ENCODE peak calls at places on chromosomes 12 and 14, in five cellular contexts. One of them, this sample, is unnamed.

GRCh38 chr12:32595251-32595650 is 83.8 kb upstream of the DNM1L start:
- DNase-seq in kidney epithelial cell: peak; percentile 16
- DNase-seq in choroid plexus epithelial cell: peak; percentile 4
- DNase-seq in left ventricle myocardium inferior: no peak
- DNase-seq in heart left ventricle: no peak
- DNase-seq in this sample: no peak

GRCh38 chr14:23565626-23566025 is 2.0 kb downstream of the AP1G2 start:
- DNase-seq in heart left ventricle: no peak
- DNase-seq in kidney epithelial cell: no peak
- DNase-seq in left ventricle myocardium inferior: no peak
- DNase-seq in choroid plexus epithelial cell: no peak
- DNase-seq in this sample: no peak

GRCh38 chr14:65299837-65300236 is 112.7 kb upstream of the FUT8 start:
- DNase-seq in left ventricle myocardium inferior: no peak
- DNase-seq in choroid plexus epithelial cell: no peak
- DNase-seq in heart left ventricle: no peak
- DNase-seq in kidney epithelial cell: no peak
- DNase-seq in this sample: peak; percentile 80

GRCh38 chr12:15924956-15925355 is 13.8 kb downstream of the DERA start:
- DNase-seq in heart left ventricle: no peak
- DNase-seq in kidney epithelial cell: no peak
- DNase-seq in left ventricle myocardium inferior: no peak
- DNase-seq in choroid plexus epithelial cell: no peak
- DNase-seq in this sample: no peak

GRCh38 chr12:106112094-106112822 is 26.5 kb downstream of the NUAK1 start:
- DNase-seq in left ventricle myocardium inferior: no peak
- DNase-seq in heart left ventricle: no peak
- DNase-seq in choroid plexus epithelial cell: no peak
- DNase-seq in kidney epithelial cell: no peak
- DNase-seq in this sample: no peak

GRCh38 chr12:94829552-94829951 is 173.9 kb downstream of the NDUFA12 start:
- DNase-seq in kidney epithelial cell: no peak
- DNase-seq in choroid plexus epithelial cell: no peak
- DNase-seq in heart left ventricle: no peak
- DNase-seq in left ventricle myocardium inferior: no peak
- DNase-seq in this sample: no peak

GRCh38 chr14:37974421-37974820 is 233.3 kb upstream of the SSTR1 start:
- DNase-seq in left ventricle myocardium inferior: no peak
- DNase-seq in choroid plexus epithelial cell: no peak
- DNase-seq in kidney epithelial cell: no peak
- DNase-seq in heart left ventricle: no peak
- DNase-seq in this sample: no peak

GRCh38 chr14:91078095-91078737 is 17.8 kb upstream of the RPS6KA5 start:
- DNase-seq in left ventricle myocardium inferior: no peak
- DNase-seq in heart left ventricle: no peak
- DNase-seq in choroid plexus epithelial cell: no peak
- DNase-seq in kidney epithelial cell: no peak
- DNase-seq in this sample: peak; percentile 95

GRCh38 chr12:127280393-127281275 is 986.3 kb upstream of the TMEM132C start:
- DNase-seq in left ventricle myocardium inferior: peak; percentile 21
- DNase-seq in choroid plexus epithelial cell: peak; percentile 30
- DNase-seq in kidney epithelial cell: no peak
- DNase-seq in heart left ventricle: peak; percentile 11
- DNase-seq in this sample: peak; percentile 37

GRCh38 chr12:127273621-127274020 is 993.3 kb upstream of the TMEM132C start:
- DNase-seq in choroid plexus epithelial cell: no peak
- DNase-seq in left ventricle myocardium inferior: no peak
- DNase-seq in kidney epithelial cell: peak; percentile 47
- DNase-seq in heart left ventricle: no peak
- DNase-seq in this sample: no peak

GRCh38 chr12:127278351-127278750 is 988.6 kb upstream of the TMEM132C start:
- DNase-seq in left ventricle myocardium inferior: no peak
- DNase-seq in heart left ventricle: no peak
- DNase-seq in kidney epithelial cell: no peak
- DNase-seq in choroid plexus epithelial cell: no peak
- DNase-seq in this sample: no peak

GRCh38 chr12:127272864-127273263 is 994.1 kb upstream of the TMEM132C start:
- DNase-seq in kidney epithelial cell: peak; percentile 66
- DNase-seq in choroid plexus epithelial cell: peak; percentile 45
- DNase-seq in heart left ventricle: no peak
- DNase-seq in left ventricle myocardium inferior: no peak
- DNase-seq in this sample: no peak

DNA sequence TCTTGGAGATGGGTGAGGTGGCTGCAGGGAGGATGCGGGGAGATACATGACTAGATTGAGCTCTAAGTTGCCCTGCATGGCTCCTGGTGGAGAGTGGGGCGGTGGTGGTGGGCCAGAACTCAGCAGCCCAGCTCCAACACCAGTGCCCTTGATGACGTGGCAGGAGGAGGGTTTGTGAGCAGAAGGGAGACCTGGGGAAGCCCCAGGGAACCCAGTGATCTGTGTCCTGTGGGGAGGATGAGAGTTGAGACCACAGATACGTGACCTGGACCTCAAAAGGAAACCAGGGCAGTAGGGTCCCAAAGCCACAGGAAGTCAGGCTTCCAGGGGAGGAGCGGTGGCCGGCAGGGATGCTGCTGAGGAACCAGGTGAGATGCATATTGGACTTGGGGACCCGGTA is 989.1 kb upstream of the TMEM132C start:
- DNase-seq in kidney epithelial cell: no peak
- DNase-seq in choroid plexus epithelial cell: no peak
- DNase-seq in heart left ventricle: no peak
- DNase-seq in left ventricle myocardium inferior: no peak
- DNase-seq in this sample: no peak
- H3K4me3 ChIP-seq in kidney epithelial cell: no peak overlapping the region
- H3K4me3 ChIP-seq in choroid plexus epithelial cell: no peak overlapping the region
- H3K4me3 ChIP-seq in heart left ventricle: no peak overlapping the region
- H3K4me3 ChIP-seq in left ventricle myocardium inferior: no peak overlapping the region
- H3K4me3 ChIP-seq in this sample: no peak overlapping the region

DNA sequence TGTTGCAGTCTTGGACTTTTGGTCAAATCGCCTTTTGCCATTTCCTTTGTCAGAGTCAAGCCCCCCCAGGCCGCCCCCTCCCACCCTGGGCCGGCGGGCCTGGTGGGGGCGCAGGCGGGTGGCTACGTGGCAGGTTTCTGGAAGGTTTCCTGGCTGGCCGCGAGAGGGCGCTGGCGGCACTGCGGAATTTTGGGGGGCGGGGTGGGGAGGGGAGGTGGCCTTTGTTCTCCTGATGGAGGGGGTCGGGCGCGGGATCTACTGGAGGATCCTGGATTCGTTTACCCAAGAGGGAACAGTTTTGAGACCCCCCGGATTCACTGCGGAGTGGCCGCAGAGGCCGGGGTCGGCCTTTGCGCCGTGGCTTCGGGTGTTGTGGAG is 1.2 kb downstream of the MEG3 start:
- DNase-seq in kidney epithelial cell: no peak
- DNase-seq in heart left ventricle: no peak
- DNase-seq in choroid plexus epithelial cell: peak; percentile 42
- DNase-seq in left ventricle myocardium inferior: no peak
- DNase-seq in this sample: no peak
- H3K4me3 ChIP-seq in kidney epithelial cell: peak overlapping the region; percentile 50
- H3K4me3 ChIP-seq in heart left ventricle: peak overlapping the region; percentile 56
- H3K4me3 ChIP-seq in choroid plexus epithelial cell: peak overlapping the region; percentile 82
- H3K4me3 ChIP-seq in left ventricle myocardium inferior: peak overlapping the region; percentile 56
- H3K4me3 ChIP-seq in this sample: no peak overlapping the region

GRCh38 chr14:68384335-68384734 is 408.5 kb downstream of the ZFP36L1 start:
- DNase-seq in kidney epithelial cell: no peak
- DNase-seq in heart left ventricle: peak; percentile 64
- DNase-seq in choroid plexus epithelial cell: no peak
- DNase-seq in left ventricle myocardium inferior: peak; percentile 40
- DNase-seq in this sample: no peak

GRCh38 chr14:68389973-68390372 is 402.9 kb downstream of the ZFP36L1 start:
- DNase-seq in kidney epithelial cell: no peak
- DNase-seq in left ventricle myocardium inferior: no peak
- DNase-seq in choroid plexus epithelial cell: no peak
- DNase-seq in heart left ventricle: no peak
- DNase-seq in this sample: no peak

GRCh38 chr14:68386950-68387779 is 405.7 kb downstream of the ZFP36L1 start:
- DNase-seq in left ventricle myocardium inferior: no peak
- DNase-seq in kidney epithelial cell: no peak
- DNase-seq in heart left ventricle: no peak
- DNase-seq in choroid plexus epithelial cell: peak; percentile 72
- DNase-seq in this sample: no peak

GRCh38 chr14:68384881-68385280 is 408.0 kb downstream of the ZFP36L1 start:
- DNase-seq in heart left ventricle: no peak
- DNase-seq in kidney epithelial cell: no peak
- DNase-seq in left ventricle myocardium inferior: no peak
- DNase-seq in choroid plexus epithelial cell: no peak
- DNase-seq in this sample: no peak

GRCh38 chr14:68386446-68386845 is 406.4 kb downstream of the ZFP36L1 start:
- DNase-seq in kidney epithelial cell: no peak
- DNase-seq in heart left ventricle: no peak
- DNase-seq in choroid plexus epithelial cell: no peak
- DNase-seq in left ventricle myocardium inferior: no peak
- DNase-seq in this sample: no peak
- H3K4me3 ChIP-seq in kidney epithelial cell: no peak overlapping the region
- H3K4me3 ChIP-seq in heart left ventricle: no peak overlapping the region
- H3K4me3 ChIP-seq in choroid plexus epithelial cell: no peak overlapping the region
- H3K4me3 ChIP-seq in left ventricle myocardium inferior: no peak overlapping the region
- H3K4me3 ChIP-seq in this sample: no peak overlapping the region

GRCh38 chr12:123963829-123964228 is 8.8 kb downstream of the CCDC92 start:
- DNase-seq in heart left ventricle: no peak
- DNase-seq in left ventricle myocardium inferior: no peak
- DNase-seq in choroid plexus epithelial cell: no peak
- DNase-seq in kidney epithelial cell: no peak
- DNase-seq in this sample: no peak

GRCh38 chr12:123966596-123966995 is 6.0 kb downstream of the CCDC92 start:
- DNase-seq in kidney epithelial cell: peak; percentile 56
- DNase-seq in heart left ventricle: no peak
- DNase-seq in choroid plexus epithelial cell: no peak
- DNase-seq in left ventricle myocardium inferior: no peak
- DNase-seq in this sample: no peak

GRCh38 chr12:123971449-123971769 is 1.2 kb downstream of the CCDC92 start:
- DNase-seq in choroid plexus epithelial cell: no peak
- DNase-seq in left ventricle myocardium inferior: no peak
- DNase-seq in kidney epithelial cell: no peak
- DNase-seq in heart left ventricle: no peak
- DNase-seq in this sample: no peak

GRCh38 chr12:123965382-123965781 is 7.2 kb downstream of the CCDC92 start:
- DNase-seq in left ventricle myocardium inferior: no peak
- DNase-seq in choroid plexus epithelial cell: no peak
- DNase-seq in kidney epithelial cell: no peak
- DNase-seq in heart left ventricle: no peak
- DNase-seq in this sample: no peak

DNA sequence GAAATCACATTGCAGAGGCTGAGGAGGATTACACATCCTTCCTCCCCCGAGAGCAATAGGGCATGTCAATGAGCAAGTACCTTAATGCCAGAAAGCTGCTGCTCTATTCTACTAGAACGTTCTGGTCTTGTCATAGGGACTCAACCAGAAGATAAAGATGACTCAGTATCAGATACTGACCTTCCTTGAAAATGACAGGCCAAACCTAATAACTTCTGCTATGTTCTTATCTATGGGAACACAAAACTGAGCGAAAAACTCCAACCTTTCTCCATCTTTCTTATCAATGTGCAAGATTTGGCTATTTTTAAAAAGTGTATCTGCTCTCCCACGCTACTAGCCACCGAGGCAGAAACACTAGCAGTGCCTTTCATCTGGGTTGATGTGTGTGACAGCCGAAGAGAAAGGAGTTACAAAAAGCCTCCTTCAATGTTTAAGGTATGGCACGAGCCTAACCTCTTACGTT is 5.5 kb downstream of the CCDC92 start:
- DNase-seq in left ventricle myocardium inferior: no peak
- DNase-seq in choroid plexus epithelial cell: no peak
- DNase-seq in heart left ventricle: no peak
- DNase-seq in kidney epithelial cell: no peak
- DNase-seq in this sample: no peak
- H3K4me3 ChIP-seq in left ventricle myocardium inferior: no peak overlapping the region
- H3K4me3 ChIP-seq in choroid plexus epithelial cell: no peak overlapping the region
- H3K4me3 ChIP-seq in heart left ventricle: no peak overlapping the region
- H3K4me3 ChIP-seq in kidney epithelial cell: no peak overlapping the region
- H3K4me3 ChIP-seq in this sample: no peak overlapping the region

GRCh38 chr14:103014466-103015319 is 42.7 kb downstream of the CDC42BPB start:
- DNase-seq in heart left ventricle: no peak
- DNase-seq in left ventricle myocardium inferior: no peak
- DNase-seq in kidney epithelial cell: no peak
- DNase-seq in choroid plexus epithelial cell: peak; percentile 66
- DNase-seq in this sample: no peak
- H3K4me3 ChIP-seq in heart left ventricle: no peak overlapping the region
- H3K4me3 ChIP-seq in left ventricle myocardium inferior: no peak overlapping the region
- H3K4me3 ChIP-seq in kidney epithelial cell: no peak overlapping the region
- H3K4me3 ChIP-seq in choroid plexus epithelial cell: no peak overlapping the region
- H3K4me3 ChIP-seq in this sample: no peak overlapping the region

DNA sequence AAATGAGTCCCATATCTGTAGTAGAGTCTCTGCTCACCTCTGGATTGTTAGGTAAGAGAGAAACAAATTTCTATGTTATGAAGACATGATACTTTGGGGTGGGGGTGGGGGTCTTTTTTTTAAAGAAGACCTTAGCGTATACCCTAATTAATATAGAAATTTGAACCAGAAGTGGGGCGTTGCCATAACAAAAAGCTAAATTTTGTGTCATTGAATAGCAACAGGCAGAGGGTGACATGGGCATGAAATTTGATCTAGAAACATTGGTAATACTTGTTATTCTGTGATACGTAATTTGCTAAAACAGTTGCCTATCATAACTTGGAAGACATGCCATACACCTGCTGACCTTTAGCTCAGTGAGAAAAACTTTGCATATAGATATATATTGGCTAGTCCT is 92.3 kb upstream of the SLC38A2 start:
- DNase-seq in choroid plexus epithelial cell: no peak
- DNase-seq in heart left ventricle: no peak
- DNase-seq in kidney epithelial cell: no peak
- DNase-seq in left ventricle myocardium inferior: no peak
- DNase-seq in this sample: no peak
- H3K4me3 ChIP-seq in choroid plexus epithelial cell: no peak overlapping the region
- H3K4me3 ChIP-seq in heart left ventricle: no peak overlapping the region
- H3K4me3 ChIP-seq in kidney epithelial cell: no peak overlapping the region
- H3K4me3 ChIP-seq in left ventricle myocardium inferior: no peak overlapping the region
- H3K4me3 ChIP-seq in this sample: no peak overlapping the region

GRCh38 chr12:117981267-117981666 is 12.5 kb upstream of the KSR2 start:
- DNase-seq in kidney epithelial cell: no peak
- DNase-seq in choroid plexus epithelial cell: no peak
- DNase-seq in heart left ventricle: no peak
- DNase-seq in left ventricle myocardium inferior: no peak
- DNase-seq in this sample: no peak
- H3K4me3 ChIP-seq in kidney epithelial cell: no peak overlapping the region
- H3K4me3 ChIP-seq in choroid plexus epithelial cell: no peak overlapping the region
- H3K4me3 ChIP-seq in heart left ventricle: no peak overlapping the region
- H3K4me3 ChIP-seq in left ventricle myocardium inferior: no peak overlapping the region
- H3K4me3 ChIP-seq in this sample: no peak overlapping the region